ENCODE peak calls at places on chromosomes 16 and 17, in six cellular contexts. Y is endodermal cell, P is mammary epithelial cell, X is upper lobe of left lung, Z is left ventricle myocardium inferior, R is heart right ventricle. U is an unnamed sample. For H3K4me1, the result is how much of the 10 kb centered on the place peaks cover.

GRCh38 chr16:57115504-57116182 is 23.3 kb downstream of the CPNE2 start:
- DNase-seq in P (no peak), R (peak), Y (no peak), Z (peak), X (peak), U (no peak)

GRCh38 chr17:76130473-76130872 is 10.6 kb downstream of the FOXJ1 start:
- DNase-seq in P (no peak), X (no peak), Y (peak), Z (no peak), R (no peak), U (no peak)

GRCh38 chr16:1102921-1103648 is 7.0 kb upstream of the C1QTNF8 start:
- DNase-seq in R (peak), Z (peak), Y (peak), X (peak), P (no peak), U (no peak)

GRCh38 chr17:20116683-20117309 is 107.6 kb downstream of the SPECC1 start:
- DNase-seq in R (no peak), X (no peak), Z (no peak), Y (peak), P (peak), U (no peak)

GRCh38 chr17:57671546-57672204 is 73.4 kb downstream of the CCDC182 start:
- DNase-seq in P (no peak), R (peak), X (no peak), Y (peak), Z (peak), U (peak)

GRCh38 chr17:45808845-45809244 is 24.7 kb downstream of the CRHR1 start:
- DNase-seq in R (no peak), P (no peak), Y (no peak), X (no peak), Z (no peak), U (no peak)

GRCh38 chr16:58409316-58409973 is 17.2 kb downstream of the GINS3 start:
- DNase-seq in R (peak), Z (peak), P (peak), X (no peak), Y (no peak), U (no peak)

GRCh38 chr16:88453621-88454314 is 688 bp downstream of the ZFPM1 start:
- DNase-seq in Z (no peak), P (peak), Y (peak), R (no peak), X (peak), U (no peak)

GRCh38 chr17:59154335-59154720 is 658 bp downstream of the SKA2 start:
- DNase-seq in Y (peak), X (peak), R (peak), Z (no peak), P (peak), U (peak)

GRCh38 chr16:6937641-6938040 is 395.0 kb upstream of the RBFOX1 start:
- DNase-seq in P (no peak), Y (no peak), R (no peak), Z (no peak), X (no peak), U (no peak)

GRCh38 chr17:82780981-82781893 is 29.4 kb downstream of the TBCD start:
- DNase-seq in P (no peak), R (no peak), Y (no peak), Z (no peak), X (no peak), U (peak)

DNA sequence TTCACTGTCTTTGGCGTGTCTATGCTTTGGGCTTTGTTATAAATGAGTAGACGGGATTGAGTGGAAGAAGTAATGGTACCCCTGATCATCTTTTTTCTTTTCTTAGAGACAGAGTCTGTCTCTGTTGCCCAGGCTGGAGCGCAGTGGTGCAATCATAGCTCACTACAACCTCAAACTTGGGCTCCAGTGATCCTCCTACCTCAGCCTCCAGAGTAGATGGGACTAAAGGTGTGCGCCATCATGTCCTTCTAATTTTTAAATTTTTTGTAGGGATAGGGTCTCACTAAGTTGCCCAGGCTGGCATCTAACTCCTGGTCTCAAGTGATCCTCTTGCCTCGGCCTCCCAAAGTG is 14.9 kb upstream of the GPRC5B start:
- DNase-seq in P (no peak), Y (no peak), X (no peak), R (no peak), Z (no peak), U (no peak)
- TF ChIP-seq CTCF in P (no peak), Y (no peak), X (no peak), R (no peak), Z (no peak), U (no peak)

GRCh38 chr17:49510720-49511110 is 15.6 kb downstream of the NGFR start:
- DNase-seq in P (no peak), Z (no peak), R (no peak), X (no peak), Y (no peak), U (no peak)
- H3K4me1 ChIP-seq in P (under half), Z (under half), R (under half), X (under half), Y (under half), U (under half)

DNA sequence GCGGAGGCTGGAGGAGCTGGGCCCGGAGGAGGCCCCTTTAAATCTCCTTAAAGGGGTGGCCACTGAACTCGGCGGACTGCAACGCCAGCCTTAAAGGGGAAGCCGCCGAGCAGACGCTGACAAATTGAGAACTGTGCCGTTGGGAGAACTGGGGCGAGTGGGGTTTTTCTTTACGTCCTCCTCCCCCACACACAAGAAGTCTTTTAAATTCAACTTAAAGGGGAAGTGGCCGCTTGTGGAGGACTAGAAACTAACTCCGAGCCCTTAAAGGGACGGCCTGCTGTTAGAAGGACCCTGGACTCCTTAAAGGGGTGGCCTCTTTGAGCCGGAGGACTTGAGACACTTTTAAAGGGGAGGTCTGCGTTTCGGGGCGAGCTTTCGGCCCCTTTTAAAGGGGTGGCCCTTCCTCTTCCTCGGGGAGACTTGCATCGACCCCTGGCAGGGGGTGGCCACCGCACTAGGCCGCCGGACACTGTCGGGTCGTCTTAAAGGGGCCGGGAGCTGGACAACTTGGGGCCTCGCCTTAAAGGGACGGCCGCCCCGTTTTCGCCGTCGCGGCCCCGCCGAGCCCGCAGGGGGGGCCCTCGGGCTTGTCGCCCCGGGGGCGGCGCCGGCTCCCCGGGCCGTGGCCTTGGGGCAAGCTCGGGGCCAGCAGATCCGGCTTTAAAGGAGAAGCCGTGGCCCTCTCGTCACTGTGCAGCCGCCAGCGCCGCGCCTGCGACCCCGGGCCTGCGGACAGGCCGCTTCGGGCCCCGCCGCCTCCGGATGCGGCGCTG is 688 bp downstream of the FBRS start:
- DNase-seq in R (peak), X (peak), Y (peak), Z (peak), P (peak), U (peak)
- H3K4me3 ChIP-seq in R (peak), X (peak), Y (peak), Z (peak), P (peak), U (peak)

GRCh38 chr17:74981979-74982662 is 5.3 kb upstream of the CDR2L start:
- DNase-seq in P (no peak), R (peak), Z (peak), Y (peak), X (peak), U (peak)
- TF ChIP-seq CTCF in P (peak), R (no peak), Z (peak), Y (no peak), X (peak), U (no peak)

DNA sequence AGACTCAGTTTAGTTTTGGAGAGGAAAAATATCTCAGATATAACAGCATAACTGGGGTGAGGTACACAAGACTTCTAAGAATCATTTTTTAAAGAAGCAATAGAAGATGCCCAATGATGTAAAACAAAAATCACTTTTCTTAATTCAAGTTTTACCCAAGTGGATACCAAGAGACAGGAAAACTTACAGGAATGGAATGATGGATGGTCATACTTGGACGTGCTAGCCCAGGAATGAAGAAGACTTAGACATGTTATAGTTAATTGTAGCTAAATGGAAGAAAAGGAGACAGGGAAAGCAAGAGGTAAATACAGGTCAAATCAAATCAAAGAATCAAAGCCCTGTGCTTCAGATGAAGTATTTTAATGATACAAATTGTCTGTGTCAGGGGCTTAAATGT is 312.7 kb upstream of the KCNJ16 start:
- DNase-seq in Z (no peak), Y (no peak), R (no peak), P (no peak), X (no peak), U (no peak)
- H3K4me1 ChIP-seq in Z (under half), Y (under half), R (under half), P (under half), X (under half), U (under half)

DNA sequence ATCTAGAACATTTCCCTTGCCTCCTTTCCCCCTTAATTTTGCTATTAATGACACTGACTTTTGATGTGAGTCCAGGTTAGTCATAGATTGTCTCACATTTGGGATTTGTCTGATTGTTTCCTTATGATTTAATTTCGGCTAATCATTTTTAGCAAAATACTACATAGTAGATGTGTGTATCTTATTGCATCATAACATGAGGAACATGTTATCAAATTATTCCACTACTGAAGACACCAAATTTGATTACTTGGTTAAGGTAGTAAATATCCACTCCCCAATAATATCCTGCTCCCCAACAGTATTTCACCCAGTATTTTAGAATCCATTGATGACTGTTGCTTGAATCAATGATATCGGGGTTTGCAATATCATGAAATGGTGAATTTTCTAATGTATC is 2.7 kb downstream of the POLG2 start:
- DNase-seq in Y (no peak), Z (no peak), R (no peak), X (no peak), P (no peak), U (no peak)
- H3K4me3 ChIP-seq in Y (peak), Z (no peak), R (no peak), X (no peak), P (no peak), U (no peak)

DNA sequence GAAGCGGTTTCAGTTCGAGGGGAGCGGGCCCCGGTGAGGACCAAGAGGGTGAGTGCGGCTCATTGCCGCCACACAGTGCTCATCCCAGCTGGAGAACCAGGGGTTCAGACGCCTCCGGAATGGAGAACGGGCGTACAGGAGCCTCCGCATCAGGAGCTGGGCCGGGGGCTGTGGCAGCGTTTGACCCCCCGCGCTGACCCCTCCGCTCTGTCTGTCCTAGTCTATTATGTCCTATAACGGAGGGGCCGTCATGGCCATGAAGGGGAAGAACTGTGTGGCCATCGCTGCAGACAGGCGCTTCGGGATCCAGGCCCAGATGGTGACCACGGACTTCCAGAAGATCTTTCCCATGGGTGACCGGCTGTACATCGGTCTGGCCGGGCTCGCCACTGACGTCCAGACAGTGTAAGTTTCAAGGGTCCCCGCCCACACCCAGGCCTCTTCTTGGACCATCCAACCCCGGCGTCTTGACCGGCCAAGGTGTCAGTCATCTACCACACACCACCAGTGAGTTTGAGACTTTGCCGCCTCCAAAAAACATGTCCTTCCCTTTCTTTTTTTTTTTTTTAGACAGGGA is 477 bp downstream of the PSMB3 start:
- DNase-seq in Y (no peak), X (peak), P (no peak), R (no peak), Z (no peak), U (peak)
- TF ChIP-seq CTCF in Y (no peak), X (no peak), P (no peak), R (no peak), Z (no peak), U (no peak)